ENCODE peak calls at places on chromosomes 13 and 19, in four cellular contexts. One of them, this sample, is unnamed.

GRCh38 chr19:14369399-14370168 is 11.7 kb upstream of the ADGRE5 start:
- DNase-seq in dorsolateral prefrontal cortex: no peak
- DNase-seq in mammary epithelial cell: no peak
- DNase-seq in brain microvascular endothelial cell: peak; percentile 32
- DNase-seq in this sample: no peak

GRCh38 chr13:73991884-73992283 is 142.3 kb downstream of the KLF12 start:
- DNase-seq in dorsolateral prefrontal cortex: no peak
- DNase-seq in mammary epithelial cell: no peak
- DNase-seq in brain microvascular endothelial cell: no peak
- DNase-seq in this sample: no peak

GRCh38 chr13:113275387-113275786 is 21.7 kb upstream of the LAMP1 start:
- DNase-seq in dorsolateral prefrontal cortex: no peak
- DNase-seq in mammary epithelial cell: peak; percentile 51
- DNase-seq in brain microvascular endothelial cell: peak; percentile 68
- DNase-seq in this sample: no peak

GRCh38 chr13:77876176-77876575 is 42.5 kb downstream of the EDNRB start:
- DNase-seq in dorsolateral prefrontal cortex: no peak
- DNase-seq in mammary epithelial cell: no peak
- DNase-seq in brain microvascular endothelial cell: no peak
- DNase-seq in this sample: no peak

GRCh38 chr13:113996081-113996911 is 22.4 kb upstream of the C13orf46 start:
- DNase-seq in dorsolateral prefrontal cortex: no peak
- DNase-seq in mammary epithelial cell: no peak
- DNase-seq in brain microvascular endothelial cell: no peak
- DNase-seq in this sample: no peak

GRCh38 chr13:59269476-59269875 is 894.3 kb downstream of the DIAPH3 start:
- DNase-seq in dorsolateral prefrontal cortex: no peak
- DNase-seq in mammary epithelial cell: peak; percentile 0
- DNase-seq in brain microvascular endothelial cell: peak; percentile 83
- DNase-seq in this sample: peak; percentile 28

GRCh38 chr19:50427997-50428425 is 4.7 kb upstream of the MYBPC2 start:
- DNase-seq in dorsolateral prefrontal cortex: peak; percentile 86
- DNase-seq in mammary epithelial cell: no peak
- DNase-seq in brain microvascular endothelial cell: peak; percentile 73
- DNase-seq in this sample: peak; percentile 44

GRCh38 chr19:45577111-45577905 is 7.3 kb downstream of the OPA3 start:
- DNase-seq in dorsolateral prefrontal cortex: no peak
- DNase-seq in mammary epithelial cell: peak; percentile 99
- DNase-seq in brain microvascular endothelial cell: peak; percentile 94
- DNase-seq in this sample: peak; percentile 74

GRCh38 chr13:44406617-44407016 is 33.0 kb downstream of the SERP2 start:
- DNase-seq in dorsolateral prefrontal cortex: no peak
- DNase-seq in mammary epithelial cell: no peak
- DNase-seq in brain microvascular endothelial cell: no peak
- DNase-seq in this sample: no peak

GRCh38 chr13:87777395-87777794 is 106.2 kb downstream of the SLITRK5 start:
- DNase-seq in dorsolateral prefrontal cortex: no peak
- DNase-seq in mammary epithelial cell: no peak
- DNase-seq in brain microvascular endothelial cell: no peak
- DNase-seq in this sample: peak; percentile 4

GRCh38 chr13:55664178-55664577 is 1476.5 kb upstream of the PRR20A start:
- DNase-seq in dorsolateral prefrontal cortex: no peak
- DNase-seq in mammary epithelial cell: no peak
- DNase-seq in brain microvascular endothelial cell: no peak
- DNase-seq in this sample: no peak

GRCh38 chr13:49877629-49878218 is 58.4 kb downstream of the SPRYD7 start:
- DNase-seq in dorsolateral prefrontal cortex: no peak
- DNase-seq in mammary epithelial cell: peak; percentile 14
- DNase-seq in brain microvascular endothelial cell: no peak
- DNase-seq in this sample: no peak

GRCh38 chr13:67106502-67107057 is 123.6 kb downstream of the PCDH9 start:
- DNase-seq in dorsolateral prefrontal cortex: no peak
- DNase-seq in mammary epithelial cell: no peak
- DNase-seq in brain microvascular endothelial cell: no peak
- DNase-seq in this sample: no peak

GRCh38 chr19:51551673-51552440 is 19.2 kb upstream of the ZNF175 start:
- DNase-seq in dorsolateral prefrontal cortex: no peak
- DNase-seq in mammary epithelial cell: no peak
- DNase-seq in brain microvascular endothelial cell: no peak
- DNase-seq in this sample: no peak

GRCh38 chr13:79830945-79831344 is 350.0 kb downstream of the NDFIP2 start:
- DNase-seq in dorsolateral prefrontal cortex: no peak
- DNase-seq in mammary epithelial cell: no peak
- DNase-seq in brain microvascular endothelial cell: no peak
- DNase-seq in this sample: no peak

GRCh38 chr19:28505134-28505533 is 707.8 kb downstream of the UQCRFS1 start:
- DNase-seq in dorsolateral prefrontal cortex: no peak
- DNase-seq in mammary epithelial cell: no peak
- DNase-seq in brain microvascular endothelial cell: no peak
- DNase-seq in this sample: no peak

GRCh38 chr13:69363360-69363759 is 744.3 kb upstream of the ATXN8OS start:
- DNase-seq in dorsolateral prefrontal cortex: no peak
- DNase-seq in mammary epithelial cell: no peak
- DNase-seq in brain microvascular endothelial cell: no peak
- DNase-seq in this sample: no peak

GRCh38 chr19:40605201-40605971 is 4.2 kb downstream of the LTBP4 start:
- DNase-seq in dorsolateral prefrontal cortex: peak; percentile 81
- DNase-seq in mammary epithelial cell: peak; percentile 95
- DNase-seq in brain microvascular endothelial cell: peak; percentile 30
- DNase-seq in this sample: no peak

GRCh38 chr19:4172861-4173473 is 9.4 kb downstream of the SIRT6 start:
- DNase-seq in dorsolateral prefrontal cortex: peak; percentile 59
- DNase-seq in mammary epithelial cell: peak; percentile 36
- DNase-seq in brain microvascular endothelial cell: peak; percentile 7
- DNase-seq in this sample: no peak

GRCh38 chr19:3826163-3826562 is 40.0 kb upstream of the MATK start:
- DNase-seq in dorsolateral prefrontal cortex: no peak
- DNase-seq in mammary epithelial cell: no peak
- DNase-seq in brain microvascular endothelial cell: no peak
- DNase-seq in this sample: no peak

GRCh38 chr13:110869805-110870706 is 44.8 kb downstream of the ANKRD10 start:
- DNase-seq in dorsolateral prefrontal cortex: peak; percentile 69
- DNase-seq in mammary epithelial cell: peak; percentile 100
- DNase-seq in brain microvascular endothelial cell: peak; percentile 100
- DNase-seq in this sample: peak; percentile 99

GRCh38 chr19:46958542-46958941 is 61.1 kb upstream of the NPAS1 start:
- DNase-seq in dorsolateral prefrontal cortex: no peak
- DNase-seq in mammary epithelial cell: no peak
- DNase-seq in brain microvascular endothelial cell: peak; percentile 72
- DNase-seq in this sample: peak; percentile 65

GRCh38 chr19:29084266-29084665 is 128.7 kb downstream of the UQCRFS1 start:
- DNase-seq in dorsolateral prefrontal cortex: no peak
- DNase-seq in mammary epithelial cell: no peak
- DNase-seq in brain microvascular endothelial cell: no peak
- DNase-seq in this sample: no peak

GRCh38 chr13:40228486-40228885 is 438.0 kb downstream of the FOXO1 start:
- DNase-seq in dorsolateral prefrontal cortex: no peak
- DNase-seq in mammary epithelial cell: no peak
- DNase-seq in brain microvascular endothelial cell: no peak
- DNase-seq in this sample: no peak

GRCh38 chr19:47495478-47496372 is 11.7 kb upstream of the KPTN start:
- DNase-seq in dorsolateral prefrontal cortex: no peak
- DNase-seq in mammary epithelial cell: no peak
- DNase-seq in brain microvascular endothelial cell: no peak
- DNase-seq in this sample: no peak

GRCh38 chr13:34243396-34243795 is 425.4 kb downstream of the RFC3 start:
- DNase-seq in dorsolateral prefrontal cortex: no peak
- DNase-seq in mammary epithelial cell: no peak
- DNase-seq in brain microvascular endothelial cell: no peak
- DNase-seq in this sample: no peak

GRCh38 chr13:85445534-85445933 is 353.7 kb downstream of the SLITRK6 start:
- DNase-seq in dorsolateral prefrontal cortex: no peak
- DNase-seq in mammary epithelial cell: no peak
- DNase-seq in brain microvascular endothelial cell: no peak
- DNase-seq in this sample: no peak

GRCh38 chr19:35741216-35741541 is 1.1 kb downstream of the IGFLR1 start:
- DNase-seq in dorsolateral prefrontal cortex: no peak
- DNase-seq in mammary epithelial cell: no peak
- DNase-seq in brain microvascular endothelial cell: no peak
- DNase-seq in this sample: no peak

GRCh38 chr19:28345811-28346210 is 867.1 kb downstream of the UQCRFS1 start:
- DNase-seq in dorsolateral prefrontal cortex: no peak
- DNase-seq in mammary epithelial cell: no peak
- DNase-seq in brain microvascular endothelial cell: no peak
- DNase-seq in this sample: no peak

GRCh38 chr13:91153372-91153771 is 194.1 kb upstream of the MIR17HG start:
- DNase-seq in dorsolateral prefrontal cortex: no peak
- DNase-seq in mammary epithelial cell: no peak
- DNase-seq in brain microvascular endothelial cell: no peak
- DNase-seq in this sample: peak; percentile 54

GRCh38 chr13:91157273-91158014 is 190.0 kb upstream of the MIR17HG start:
- DNase-seq in dorsolateral prefrontal cortex: no peak
- DNase-seq in mammary epithelial cell: no peak
- DNase-seq in brain microvascular endothelial cell: no peak
- DNase-seq in this sample: no peak

GRCh38 chr13:91154553-91154952 is 192.9 kb upstream of the MIR17HG start:
- DNase-seq in dorsolateral prefrontal cortex: no peak
- DNase-seq in mammary epithelial cell: no peak
- DNase-seq in brain microvascular endothelial cell: no peak
- DNase-seq in this sample: no peak

GRCh38 chr13:91154954-91155353 is 192.5 kb upstream of the MIR17HG start:
- DNase-seq in dorsolateral prefrontal cortex: no peak
- DNase-seq in mammary epithelial cell: no peak
- DNase-seq in brain microvascular endothelial cell: no peak
- DNase-seq in this sample: no peak

DNA sequence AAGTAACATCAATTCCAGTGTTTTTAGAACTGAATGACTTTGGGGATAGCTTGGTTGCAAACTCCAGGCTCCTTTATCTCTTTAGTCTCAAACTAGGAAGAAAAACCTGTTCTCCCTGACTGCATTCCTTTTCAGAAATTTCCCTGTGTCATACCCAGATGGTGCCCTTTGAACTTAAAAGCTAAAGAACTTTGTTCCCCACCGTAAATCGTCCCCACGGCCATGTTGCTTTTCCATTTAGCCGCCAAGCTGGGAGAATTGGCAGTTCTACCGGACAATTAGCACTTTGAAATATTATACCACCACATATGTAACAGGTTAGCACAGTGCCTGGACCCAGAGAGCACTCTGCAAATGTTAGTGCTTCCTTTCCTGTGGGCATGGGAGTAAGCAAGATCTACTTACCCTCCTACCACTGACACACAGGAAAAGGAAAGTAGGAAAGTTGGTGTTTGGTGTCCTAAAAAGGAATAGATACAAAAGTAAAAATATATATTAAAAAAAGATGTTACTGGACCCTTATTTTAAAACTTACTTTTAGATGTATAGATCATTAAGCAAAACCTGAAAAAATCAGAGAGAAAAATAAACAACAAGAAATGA is 191.9 kb upstream of the MIR17HG start:
- DNase-seq in dorsolateral prefrontal cortex: no peak
- DNase-seq in mammary epithelial cell: no peak
- DNase-seq in brain microvascular endothelial cell: no peak
- DNase-seq in this sample: no peak
- H3K4me3 ChIP-seq in dorsolateral prefrontal cortex: no peak overlapping the region
- H3K4me3 ChIP-seq in mammary epithelial cell: no peak overlapping the region
- H3K4me3 ChIP-seq in brain microvascular endothelial cell: no peak overlapping the region
- H3K4me3 ChIP-seq in this sample: no peak overlapping the region

DNA sequence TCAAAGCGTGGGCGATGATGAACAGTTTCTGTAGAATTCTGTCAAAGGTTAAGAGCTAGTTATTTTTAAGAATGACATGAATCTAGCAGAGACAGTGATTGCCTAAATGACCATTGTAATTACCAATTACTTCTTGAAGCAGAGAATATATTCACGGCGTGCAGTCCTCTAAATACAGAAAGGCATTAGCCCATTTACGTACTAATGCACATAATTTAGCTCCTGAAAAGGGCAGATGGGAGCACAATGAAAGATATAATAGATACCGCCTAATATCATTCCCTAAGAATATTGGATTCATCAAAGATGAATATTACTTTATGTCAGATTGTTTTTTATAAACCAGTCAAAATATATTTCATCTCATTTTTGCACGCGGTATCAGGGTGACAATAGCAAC is 212.4 kb downstream of the URI1 start:
- DNase-seq in dorsolateral prefrontal cortex: no peak
- DNase-seq in mammary epithelial cell: no peak
- DNase-seq in brain microvascular endothelial cell: no peak
- DNase-seq in this sample: no peak
- H3K4me3 ChIP-seq in dorsolateral prefrontal cortex: no peak overlapping the region
- H3K4me3 ChIP-seq in mammary epithelial cell: no peak overlapping the region
- H3K4me3 ChIP-seq in brain microvascular endothelial cell: no peak overlapping the region
- H3K4me3 ChIP-seq in this sample: no peak overlapping the region

DNA sequence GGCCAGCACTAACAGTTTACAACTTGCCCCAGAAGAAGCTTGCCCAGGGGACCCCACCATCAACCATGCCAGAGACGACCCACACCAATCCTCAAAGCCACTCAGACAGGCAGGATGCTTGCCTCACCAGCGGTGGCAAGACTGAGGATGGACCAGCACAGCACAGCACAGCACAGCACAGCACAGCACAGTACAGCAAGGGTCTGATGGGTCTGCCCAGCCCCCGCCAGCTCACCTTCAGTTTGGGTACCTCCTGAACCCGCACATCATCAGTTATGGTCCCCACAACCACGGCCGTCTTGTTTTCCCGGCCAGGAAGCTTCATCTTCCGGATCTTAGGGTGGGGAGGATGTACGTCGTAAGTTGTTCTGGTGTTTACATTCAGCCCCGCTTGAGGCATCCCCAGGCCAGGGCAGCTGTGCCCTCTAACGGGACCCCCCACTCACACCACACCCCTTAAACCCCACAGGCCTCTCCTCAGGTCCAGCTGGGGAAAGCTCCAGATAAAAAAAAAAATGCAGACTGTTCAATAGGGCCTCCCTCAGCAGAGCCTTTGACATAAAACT is 1.7 kb upstream of the FAM83E start:
- DNase-seq in dorsolateral prefrontal cortex: no peak
- DNase-seq in mammary epithelial cell: no peak
- DNase-seq in brain microvascular endothelial cell: no peak
- DNase-seq in this sample: no peak
- H3K4me3 ChIP-seq in dorsolateral prefrontal cortex: no peak overlapping the region
- H3K4me3 ChIP-seq in mammary epithelial cell: peak overlapping the region; percentile 92
- H3K4me3 ChIP-seq in brain microvascular endothelial cell: peak overlapping the region; percentile 98
- H3K4me3 ChIP-seq in this sample: no peak overlapping the region

DNA sequence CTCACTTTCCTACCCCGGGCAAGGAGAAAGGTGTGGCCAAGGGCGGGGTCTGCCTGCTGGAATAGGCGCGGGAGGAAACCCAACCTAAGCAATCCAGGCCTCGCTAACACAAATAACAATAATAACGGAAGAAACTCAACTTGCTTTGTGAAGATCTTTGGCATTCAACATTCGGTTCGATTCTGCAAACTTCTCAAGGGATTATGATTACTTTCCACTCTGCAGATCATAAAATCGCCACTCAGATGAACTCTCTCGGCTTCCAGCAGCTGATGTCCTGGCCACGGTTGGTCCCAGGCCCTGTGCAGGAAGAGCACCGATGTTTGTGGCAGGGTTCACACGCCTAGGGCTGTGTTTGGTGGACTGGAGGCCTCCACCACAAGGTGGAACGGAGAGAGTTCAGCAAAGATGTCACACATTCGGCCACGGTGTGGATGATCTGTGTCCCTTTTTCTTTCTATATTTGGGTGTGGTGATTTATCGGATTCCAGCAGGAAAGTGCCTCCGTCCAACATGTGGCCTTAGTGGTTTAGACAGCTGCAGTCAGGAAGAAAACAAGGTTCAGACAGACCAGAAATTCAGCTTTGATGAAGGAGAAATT is 420 bp upstream of the SHISA2 start:
- DNase-seq in dorsolateral prefrontal cortex: no peak
- DNase-seq in mammary epithelial cell: no peak
- DNase-seq in brain microvascular endothelial cell: no peak
- DNase-seq in this sample: no peak
- H3K4me3 ChIP-seq in dorsolateral prefrontal cortex: peak overlapping the region; percentile 71
- H3K4me3 ChIP-seq in mammary epithelial cell: no peak overlapping the region
- H3K4me3 ChIP-seq in brain microvascular endothelial cell: peak overlapping the region; percentile 62
- H3K4me3 ChIP-seq in this sample: peak overlapping the region; percentile 58

GRCh38 chr19:54188224-54188871 is 1.0 kb downstream of the MBOAT7 start:
- DNase-seq in dorsolateral prefrontal cortex: no peak
- DNase-seq in mammary epithelial cell: peak; percentile 53
- DNase-seq in brain microvascular endothelial cell: peak; percentile 60
- DNase-seq in this sample: no peak
- H3K4me3 ChIP-seq in dorsolateral prefrontal cortex: peak overlapping the region; percentile 95
- H3K4me3 ChIP-seq in mammary epithelial cell: peak overlapping the region; percentile 74
- H3K4me3 ChIP-seq in brain microvascular endothelial cell: peak overlapping the region; percentile 71
- H3K4me3 ChIP-seq in this sample: peak overlapping the region; percentile 66

This sample was measured in skeletal muscle cell.